ENCODE peak calls at places on chromosomes 7 and 10, in seven cellular contexts. N is AG09309, Q is endothelial cell, I is tibial nerve, L is colonic mucosa, F is Calu3, Z is cardiac muscle cell. X is an unnamed sample.

GRCh38 chr10:131146790-131147189 is 164.7 kb downstream of the TCERG1L start:
- DNase-seq in F (no peak), Z (no peak), N (no peak), Q (no peak), L (no peak), I (no peak), X (no peak)

GRCh38 chr7:147547252-147547897 is 1043.2 kb upstream of the C7orf33 start:
- DNase-seq in L (peak), F (no peak), N (no peak), I (no peak), Z (peak), Q (peak), X (no peak)

GRCh38 chr10:57599440-57599839 is 668.3 kb downstream of the IPMK start:
- DNase-seq in Q (no peak), I (no peak), F (no peak), N (no peak), L (no peak), Z (no peak), X (no peak)

GRCh38 chr10:99843310-99843709 is 60.9 kb downstream of the ABCC2 start:
- DNase-seq in N (peak), I (peak), Z (no peak), F (no peak), Q (no peak), L (no peak), X (no peak)

GRCh38 chr7:48295572-48295971 is 124.3 kb downstream of the ABCA13 start:
- DNase-seq in Q (no peak), I (no peak), Z (peak), N (no peak), L (no peak), F (no peak), X (no peak)

GRCh38 chr7:149624006-149624405 is 126.4 kb upstream of the ZNF746 start:
- DNase-seq in N (no peak), Q (peak), L (peak), I (no peak), Z (peak), F (peak), X (no peak)

GRCh38 chr7:74141705-74142104 is 32.5 kb upstream of the EIF4H start:
- DNase-seq in Q (no peak), N (no peak), Z (no peak), L (no peak), I (no peak), F (no peak), X (no peak)

GRCh38 chr7:45088146-45088701 is 545 bp downstream of the NACAD start:
- DNase-seq in N (no peak), Z (no peak), L (no peak), I (no peak), F (no peak), Q (no peak), X (no peak)

GRCh38 chr10:93437000-93437945 is 44.9 kb downstream of the MYOF start:
- DNase-seq in Z (peak), Q (peak), L (no peak), N (peak), I (peak), F (peak), X (peak)

GRCh38 chr7:41705109-41705871 is 2.4 kb upstream of the INHBA start:
- DNase-seq in N (peak), Z (peak), Q (peak), L (peak), I (peak), F (peak), X (peak)

GRCh38 chr10:114552050-114552449 is 106.0 kb downstream of the ABLIM1 start:
- DNase-seq in F (no peak), Z (no peak), I (no peak), Q (no peak), N (no peak), L (no peak), X (no peak)

GRCh38 chr7:44141221-44141850 is at the start of gene MYL7:
- DNase-seq in Z (peak), F (no peak), I (no peak), L (no peak), Q (no peak), N (no peak), X (peak)

GRCh38 chr7:2604608-2605174 is 27.1 kb upstream of the TTYH3 start:
- DNase-seq in I (no peak), N (no peak), Z (no peak), L (no peak), Q (no peak), F (no peak), X (no peak)

GRCh38 chr10:106959521-106959920 is 205.0 kb downstream of the SORCS1 start:
- DNase-seq in F (no peak), Z (no peak), Q (no peak), L (no peak), N (no peak), I (no peak), X (no peak)

GRCh38 chr10:7962592-7962991 is 91.9 kb upstream of the GATA3 start:
- DNase-seq in N (no peak), Z (no peak), I (no peak), L (no peak), F (no peak), Q (no peak), X (no peak)

GRCh38 chr7:37411444-37412034 is 37.1 kb downstream of the ELMO1 start:
- DNase-seq in I (no peak), Z (no peak), N (no peak), L (no peak), Q (no peak), F (no peak), X (no peak)

GRCh38 chr10:119020627-119020946 is 8.9 kb upstream of the NANOS1 start:
- DNase-seq in F (no peak), Q (no peak), Z (no peak), L (no peak), N (no peak), I (no peak), X (no peak)

GRCh38 chr7:27897001-27897400 is 157.0 kb downstream of the TAX1BP1 start:
- DNase-seq in Z (no peak), F (peak), Q (no peak), N (no peak), L (peak), I (no peak), X (no peak)

GRCh38 chr7:19772323-19772722 is 1.1 kb downstream of the TMEM196 start:
- DNase-seq in L (no peak), F (no peak), N (no peak), Q (no peak), I (no peak), Z (peak), X (no peak)

GRCh38 chr10:90227259-90227658 is 525.9 kb downstream of the KIF20B start:
- DNase-seq in Q (no peak), L (no peak), F (peak), I (no peak), Z (no peak), N (peak), X (no peak)

DNA sequence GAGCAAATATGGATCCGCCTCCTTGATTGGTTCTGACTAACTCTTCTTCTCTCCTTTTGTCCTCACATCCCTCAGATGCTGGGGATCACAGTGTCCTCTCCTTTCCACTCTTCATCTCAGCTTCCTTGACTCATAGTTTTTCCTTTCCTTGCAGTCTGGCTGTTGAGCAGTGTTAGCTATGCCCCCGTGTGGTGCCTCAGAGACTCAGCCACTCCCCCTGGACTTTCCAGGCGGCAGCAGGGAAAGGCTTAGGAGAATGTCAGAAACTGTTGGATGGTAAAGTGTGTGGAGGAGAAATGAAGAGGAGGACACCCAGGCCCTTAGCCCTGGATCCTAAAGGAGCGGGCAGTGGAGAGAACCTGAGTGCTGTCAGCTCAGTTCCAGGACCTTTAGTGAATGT is 267.5 kb downstream of the CELF2 start:
- DNase-seq in L (no peak), Q (no peak), I (no peak), F (no peak), N (no peak), Z (no peak), X (peak)
- TF ChIP-seq CTCF in L (no peak), Q (no peak), I (no peak), F (no peak), N (peak), Z (peak), X (no peak)

GRCh38 chr10:105793071-105793470 is 1152.0 kb downstream of the SORCS3 start:
- DNase-seq in Z (no peak), Q (no peak), I (no peak), N (no peak), F (no peak), L (no peak), X (no peak)

GRCh38 chr10:105803206-105803605 is 1162.1 kb downstream of the SORCS3 start:
- DNase-seq in F (no peak), Q (no peak), N (no peak), L (no peak), I (no peak), Z (no peak), X (no peak)

GRCh38 chr10:105800626-105801025 is 1159.5 kb downstream of the SORCS3 start:
- DNase-seq in L (no peak), Z (no peak), Q (no peak), I (no peak), F (no peak), N (no peak), X (no peak)

GRCh38 chr10:105797234-105797890 is 1156.3 kb downstream of the SORCS3 start:
- DNase-seq in Z (peak), I (no peak), Q (no peak), N (no peak), L (no peak), F (no peak), X (no peak)
- TF ChIP-seq CTCF in Z (peak), I (peak), Q (peak), N (peak), L (peak), F (no peak), X (peak)

GRCh38 chr10:14674376-14675050 is 100.2 kb downstream of the FAM107B start:
- DNase-seq in F (peak), L (peak), Z (no peak), Q (no peak), N (no peak), I (no peak), X (no peak)

GRCh38 chr10:14670551-14671240 is 104.0 kb downstream of the FAM107B start:
- DNase-seq in I (no peak), N (no peak), F (no peak), Q (no peak), L (no peak), Z (no peak), X (no peak)

GRCh38 chr10:14669576-14669975 is 105.1 kb downstream of the FAM107B start:
- DNase-seq in I (no peak), N (no peak), Q (no peak), L (no peak), F (no peak), Z (no peak), X (no peak)

GRCh38 chr10:14673189-14673947 is 101.3 kb downstream of the FAM107B start:
- DNase-seq in Q (no peak), F (no peak), Z (no peak), L (no peak), N (no peak), I (no peak), X (no peak)

DNA sequence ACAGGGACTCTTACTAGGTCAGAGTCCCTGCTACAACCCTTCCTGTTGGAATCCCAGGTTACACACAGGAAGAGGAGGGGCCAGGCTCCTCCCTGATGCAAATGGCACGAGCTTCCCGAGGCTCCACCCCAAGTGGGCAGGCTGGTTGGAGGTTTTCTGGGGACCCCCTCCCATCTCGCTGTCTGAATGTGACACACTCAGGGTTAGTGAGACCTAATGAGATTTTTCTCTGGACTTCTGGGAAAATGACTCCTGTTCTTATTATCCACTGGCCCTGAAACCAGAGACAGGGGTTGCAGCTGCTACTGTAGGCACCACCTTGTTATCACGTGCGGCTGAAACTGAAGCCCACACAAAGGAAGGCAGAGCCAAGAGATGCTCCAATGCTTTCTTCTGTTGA is 103.3 kb downstream of the FAM107B start:
- DNase-seq in Z (no peak), F (no peak), I (no peak), N (no peak), Q (no peak), L (peak), X (no peak)
- TF ChIP-seq CTCF in Z (no peak), F (no peak), I (no peak), N (no peak), Q (no peak), L (no peak), X (no peak)

DNA sequence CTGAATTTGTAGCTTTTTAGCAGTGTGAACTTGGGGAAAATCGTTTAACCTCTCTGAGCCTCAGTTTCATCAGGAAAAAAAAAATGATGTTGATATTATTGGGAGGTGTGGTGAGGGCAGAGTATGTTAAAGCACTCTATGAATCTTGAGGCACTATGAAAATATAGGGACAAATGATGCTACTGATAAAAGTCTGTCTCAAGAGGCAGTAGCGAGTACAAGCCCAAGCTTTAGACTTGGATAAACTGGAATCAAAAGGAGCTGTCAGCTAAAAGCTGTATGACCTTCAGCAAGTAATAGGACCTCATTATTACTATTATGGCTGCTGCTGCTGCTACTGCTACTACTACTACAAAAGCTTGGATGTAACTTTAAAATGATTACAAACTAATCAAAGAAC is 8.4 kb downstream of the ZNF277 start:
- DNase-seq in F (no peak), L (no peak), I (no peak), Q (no peak), Z (no peak), N (no peak), X (no peak)
- TF ChIP-seq CTCF in F (no peak), L (no peak), I (no peak), Q (no peak), Z (no peak), N (no peak), X (no peak)

DNA sequence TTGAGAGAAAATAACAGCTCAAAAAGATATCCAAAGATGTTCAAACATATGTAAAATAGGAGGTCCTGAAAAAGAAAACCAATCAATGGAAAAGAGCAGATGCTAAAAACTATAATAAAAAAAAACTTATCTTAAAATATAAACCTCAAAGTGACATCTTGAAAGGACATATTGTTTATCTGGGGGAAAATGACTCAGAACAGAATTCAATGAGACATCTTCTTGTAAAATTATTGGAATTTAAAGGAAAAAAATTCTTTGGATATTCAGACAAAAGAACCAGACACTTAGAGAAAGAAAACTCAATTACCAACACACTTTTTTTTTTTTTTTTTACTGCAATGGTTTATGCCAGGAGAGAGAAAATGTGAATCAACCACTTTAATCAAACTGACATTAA is 58.9 kb downstream of the NAMPT start:
- DNase-seq in N (no peak), Z (no peak), L (no peak), Q (no peak), F (no peak), I (no peak), X (no peak)
- TF ChIP-seq CTCF in N (no peak), Z (no peak), L (no peak), Q (no peak), F (no peak), I (no peak), X (no peak)

GRCh38 chr10:31808258-31809218 is 120.1 kb downstream of the ARHGAP12 start:
- DNase-seq in Q (no peak), L (no peak), I (peak), Z (peak), F (no peak), N (peak), X (peak)
- TF ChIP-seq CTCF in Q (peak), L (peak), I (peak), Z (peak), F (peak), N (peak), X (peak)

GRCh38 chr7:121101621-121102020 is 113.1 kb downstream of the CPED1 start:
- DNase-seq in F (no peak), N (no peak), Q (no peak), L (no peak), I (no peak), Z (no peak), X (no peak)

GRCh38 chr7:121102619-121103018 is 114.1 kb downstream of the CPED1 start:
- DNase-seq in N (no peak), Q (no peak), L (no peak), Z (peak), I (no peak), F (peak), X (no peak)

GRCh38 chr7:121097577-121097976 is 109.1 kb downstream of the CPED1 start:
- DNase-seq in Z (no peak), F (no peak), N (no peak), I (no peak), L (no peak), Q (no peak), X (no peak)

GRCh38 chr7:121101083-121101482 is 112.6 kb downstream of the CPED1 start:
- DNase-seq in Q (no peak), I (no peak), Z (no peak), F (no peak), N (no peak), L (no peak), X (no peak)

GRCh38 chr7:121099572-121099971 is 111.1 kb downstream of the CPED1 start:
- DNase-seq in Q (no peak), N (no peak), F (no peak), Z (no peak), L (no peak), I (no peak), X (no peak)
- TF ChIP-seq CTCF in Q (peak), N (peak), F (no peak), Z (peak), L (no peak), I (no peak), X (no peak)

DNA sequence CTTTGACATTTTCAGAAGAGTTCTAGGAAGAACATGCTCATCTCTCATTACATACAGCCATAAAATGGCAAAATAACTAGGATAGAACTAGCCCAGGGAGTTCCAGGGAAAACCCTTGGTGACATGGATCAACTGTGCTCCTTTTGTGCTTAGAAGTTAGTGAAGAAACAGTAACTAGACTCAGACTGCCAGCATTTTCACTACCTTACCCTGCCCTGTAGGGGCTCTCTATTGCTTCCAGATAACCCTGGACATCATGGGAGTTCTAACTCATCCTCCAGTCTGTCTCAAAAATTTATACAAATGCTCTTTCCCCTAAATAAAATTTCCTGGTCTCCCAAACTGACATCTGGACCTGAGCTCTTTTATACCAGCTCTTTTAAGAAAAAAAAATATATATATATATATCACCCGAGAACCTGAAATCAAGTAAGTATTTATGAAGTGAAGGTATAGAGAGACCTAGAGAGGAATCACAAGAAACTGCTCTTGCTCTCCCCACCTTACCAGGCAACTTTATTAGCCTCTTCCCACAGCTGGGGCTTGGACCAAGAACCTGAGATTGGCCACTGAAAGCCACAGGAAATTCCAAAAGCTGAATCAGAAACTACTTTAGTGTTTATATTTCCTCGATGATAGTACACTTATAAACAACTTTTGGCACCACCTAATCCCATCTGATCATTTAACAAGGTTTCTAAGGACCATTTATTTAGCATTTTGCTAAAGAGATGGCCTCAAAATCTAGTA is 101.4 kb downstream of the RELN start:
- DNase-seq in N (no peak), Z (no peak), F (no peak), I (no peak), L (no peak), Q (no peak), X (no peak)
- TF ChIP-seq CTCF in N (no peak), Z (no peak), F (no peak), I (no peak), L (no peak), Q (no peak), X (no peak)

DNA sequence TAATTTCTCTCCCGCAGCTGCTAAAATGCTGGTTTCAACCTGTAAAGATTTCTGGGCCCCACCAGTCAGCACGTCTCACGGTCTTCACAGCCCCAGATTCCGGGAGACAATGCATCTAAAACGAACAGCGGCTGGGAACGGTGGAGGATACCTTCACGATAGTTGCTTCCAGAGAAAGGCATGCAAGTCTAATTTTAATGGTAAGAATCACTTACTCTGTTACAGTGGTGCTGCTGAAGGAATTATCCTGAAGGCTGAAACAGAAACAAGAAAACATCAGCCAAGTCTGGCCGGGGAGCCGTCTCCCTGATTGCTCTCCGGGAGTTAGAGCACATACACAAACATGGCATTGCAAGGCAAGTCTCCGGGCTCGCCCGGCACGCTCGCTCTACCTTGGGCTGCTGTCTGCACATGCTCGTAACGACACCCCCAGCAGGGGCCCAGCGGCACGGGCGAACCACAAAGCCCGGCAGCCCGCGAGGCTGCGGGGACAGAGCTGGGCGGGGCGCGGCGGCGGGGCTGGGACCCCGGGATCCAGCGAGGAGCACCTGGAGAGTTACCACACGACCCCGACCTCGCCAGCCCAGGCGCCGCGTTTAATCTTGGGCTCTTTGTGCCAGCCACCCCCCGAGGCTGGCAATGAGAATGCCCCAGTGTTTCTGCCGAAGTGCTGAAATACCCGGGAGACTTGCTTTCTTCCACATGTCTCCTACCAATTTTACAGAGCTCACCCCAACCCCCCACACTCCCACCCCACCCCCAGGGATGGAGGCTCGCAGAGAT is at the start of gene FAM13C:
- DNase-seq in F (peak), L (peak), I (peak), Q (peak), N (no peak), Z (peak), X (peak)
- TF ChIP-seq CTCF in F (no peak), L (no peak), I (no peak), Q (no peak), N (no peak), Z (no peak), X (no peak)